ENCODE peak calls at places on chromosomes 3 and 15, in nine cellular contexts. Q is CD4-positive, alpha-beta memory T cell; J is suprapubic skin; H is adipocyte; L is fibroblast of pulmonary artery; T is CD8-positive, alpha-beta T cell; I is choroid plexus epithelial cell; G is WERI-Rb-1; D is fibroblast of lung. A is an unnamed sample.

GRCh38 chr15:73078722-73079121 is 26.5 kb downstream of the NEO1 start:
- DNase-seq in Q (no peak), J (no peak), H (peak; percentile 71), L (peak; percentile 91), T (no peak), I (peak; percentile 80), G (no peak), D (peak; percentile 80), A (no peak)

GRCh38 chr3:175222356-175222755 is 363.2 kb downstream of the NAALADL2 start:
- DNase-seq in Q (no peak), J (no peak), H (no peak), L (no peak), T (no peak), I (no peak), G (no peak), D (no peak), A (no peak)

GRCh38 chr3:21486381-21486935 is 264.6 kb downstream of the ZNF385D start:
- DNase-seq in Q (no peak), J (no peak), H (peak; percentile 21), L (no peak), T (no peak), I (no peak), G (no peak), D (peak; percentile 63), A (no peak)

GRCh38 chr15:81087121-81087520 is 46.9 kb upstream of the CFAP161 start:
- DNase-seq in Q (no peak), J (no peak), H (peak; percentile 69), L (peak; percentile 25), T (no peak), I (peak; percentile 37), G (no peak), D (peak; percentile 32), A (no peak)

GRCh38 chr15:101288905-101289513 is 6.0 kb downstream of the SNRPA1 start:
- DNase-seq in Q (peak; percentile 67), J (no peak), H (peak; percentile 78), L (peak; percentile 74), T (no peak), I (peak; percentile 73), G (no peak), D (peak; percentile 66), A (no peak)

GRCh38 chr15:58923696-58924300 is 9.7 kb downstream of the SLTM start:
- DNase-seq in Q (no peak), J (no peak), H (no peak), L (no peak), T (no peak), I (no peak), G (no peak), D (no peak), A (no peak)

GRCh38 chr3:72375237-72376154 is 472.7 kb downstream of the SHQ1 start:
- DNase-seq in Q (peak; percentile 33), J (no peak), H (no peak), L (no peak), T (no peak), I (no peak), G (no peak), D (no peak), A (no peak)

GRCh38 chr3:129486057-129487035 is 42.1 kb upstream of the RHO start:
- DNase-seq in Q (no peak), J (peak; percentile 62), H (peak; percentile 84), L (peak; percentile 89), T (no peak), I (peak; percentile 89), G (no peak), D (peak; percentile 95), A (peak; percentile 7)

GRCh38 chr3:192494176-192494575 is 233.2 kb downstream of the FGF12 start:
- DNase-seq in Q (no peak), J (no peak), H (no peak), L (peak; percentile 40), T (no peak), I (no peak), G (no peak), D (no peak), A (no peak)

GRCh38 chr3:48588230-48588629 is 6.9 kb downstream of the COL7A1 start:
- DNase-seq in Q (no peak), J (no peak), H (no peak), L (no peak), T (no peak), I (no peak), G (no peak), D (no peak), A (no peak)

GRCh38 chr3:46693897-46694235 is 387 bp upstream of the ALS2CL start:
- DNase-seq in Q (peak; percentile 52), J (no peak), H (no peak), L (no peak), T (peak; percentile 62), I (no peak), G (no peak), D (no peak), A (no peak)

GRCh38 chr3:124951511-124952390 is 17.2 kb upstream of the MUC13 start:
- DNase-seq in Q (no peak), J (no peak), H (no peak), L (peak; percentile 60), T (no peak), I (no peak), G (no peak), D (peak; percentile 71), A (no peak)

GRCh38 chr15:51190424-51191068 is 95.8 kb upstream of the TNFAIP8L3 start:
- DNase-seq in Q (no peak), J (no peak), H (no peak), L (no peak), T (no peak), I (no peak), G (no peak), D (no peak), A (no peak)

GRCh38 chr3:48418140-48418539 is 11.7 kb downstream of the PLXNB1 start:
- DNase-seq in Q (no peak), J (no peak), H (no peak), L (no peak), T (no peak), I (no peak), G (no peak), D (no peak), A (no peak)

GRCh38 chr15:80970018-80970657 is 19.5 kb downstream of the MESD start:
- DNase-seq in Q (peak; percentile 64), J (no peak), H (peak; percentile 89), L (peak; percentile 75), T (peak; percentile 36), I (peak; percentile 74), G (peak; percentile 53), D (peak; percentile 70), A (no peak)

DNA sequence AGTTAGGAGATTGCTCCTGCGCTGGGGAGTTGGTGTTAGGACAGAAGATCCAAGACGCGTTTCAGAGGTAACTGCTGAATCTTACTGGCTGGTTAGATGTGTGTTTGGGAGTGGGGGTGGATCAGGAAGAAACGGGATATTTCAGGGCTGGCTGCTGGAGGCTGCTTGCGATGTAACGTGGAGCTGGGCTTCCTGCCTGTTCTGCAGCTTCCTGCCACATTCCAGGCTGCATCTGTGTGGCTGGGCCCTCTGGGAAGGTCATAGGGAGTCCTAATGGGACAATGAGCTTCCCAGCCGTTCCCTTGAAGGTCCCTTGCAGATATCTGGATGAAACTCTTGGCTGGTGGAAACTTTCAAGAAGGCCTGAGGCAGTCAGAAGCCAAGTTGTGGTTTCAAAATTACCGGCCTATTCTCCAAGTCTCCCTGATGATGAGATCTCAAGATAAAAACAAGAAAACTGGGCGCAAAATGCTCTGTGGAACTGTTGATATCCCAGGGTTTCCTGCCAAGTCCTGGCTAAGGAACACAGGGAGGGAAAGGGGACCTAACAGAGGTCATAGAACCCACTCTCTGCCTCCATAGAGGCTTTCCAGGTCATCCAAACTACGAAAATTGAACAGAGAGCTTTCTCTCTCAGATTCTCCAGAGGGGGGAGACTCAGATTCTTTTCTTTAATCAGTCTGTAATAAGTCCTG is 67.0 kb downstream of the NOX5 start:
- DNase-seq in Q (no peak), J (no peak), H (peak; percentile 61), L (peak; percentile 90), T (no peak), I (peak; percentile 53), G (no peak), D (peak; percentile 40), A (no peak)
- H3K4me3 ChIP-seq in Q (no peak overlapping the region), J (no peak overlapping the region), H (peak overlapping the region; percentile 52), L (peak overlapping the region; percentile 13), T (no peak overlapping the region), I (peak overlapping the region; percentile 26), G (no peak overlapping the region), D (peak overlapping the region; percentile 9), A (no peak overlapping the region)

DNA sequence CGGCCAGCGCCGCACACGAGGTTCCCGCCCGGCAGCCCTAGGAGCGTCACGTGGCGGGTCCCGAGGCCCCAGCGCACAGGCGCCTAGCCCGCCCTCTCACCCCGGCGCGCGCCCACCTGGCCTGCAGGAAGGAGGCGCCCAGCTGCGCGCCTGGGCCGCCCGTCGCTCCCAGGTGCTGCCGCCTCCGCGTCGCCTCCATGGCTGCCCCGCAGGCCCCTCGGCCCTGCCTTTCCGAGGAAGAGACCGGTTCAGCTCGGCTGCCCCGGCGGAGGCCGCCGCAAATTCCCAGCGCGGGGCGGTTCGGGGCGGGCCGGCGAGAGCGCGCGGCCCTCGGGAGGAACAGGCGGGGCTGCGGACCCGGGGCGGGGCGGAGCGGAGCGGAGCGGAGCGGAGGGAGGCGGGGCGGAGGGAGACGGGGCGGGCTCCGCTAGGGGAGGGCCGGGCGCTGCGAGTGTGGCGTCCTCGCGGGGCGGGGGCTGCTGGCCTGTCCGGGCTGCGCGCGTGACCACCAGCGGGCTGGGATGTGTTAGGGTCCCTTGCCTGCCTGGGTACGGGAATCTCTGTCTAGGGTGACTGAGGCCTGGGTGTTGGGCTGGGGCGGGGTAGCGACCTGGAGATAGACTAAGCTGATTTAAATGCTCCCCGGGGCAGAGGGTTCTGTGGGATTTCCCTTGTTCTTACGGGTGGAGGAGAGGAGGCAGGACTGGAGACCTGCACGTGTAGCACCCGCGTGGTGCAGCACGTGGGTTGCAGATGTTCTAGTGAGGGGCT is at the start of gene CLN6:
- DNase-seq in Q (peak; percentile 84), J (peak; percentile 88), H (peak; percentile 94), L (peak; percentile 77), T (peak; percentile 85), I (peak; percentile 86), G (peak; percentile 81), D (peak; percentile 76), A (peak; percentile 48)
- H3K4me3 ChIP-seq in Q (peak within 1 kb of the TSS; percentile 78), J (peak within 1 kb of the TSS; percentile 98), H (peak within 1 kb of the TSS; percentile 88), L (peak within 1 kb of the TSS; percentile 81), T (peak within 1 kb of the TSS; percentile 90), I (peak within 1 kb of the TSS; percentile 77), G (peak within 1 kb of the TSS; percentile 87), D (peak within 1 kb of the TSS; percentile 86), A (peak within 1 kb of the TSS; percentile 99)

DNA sequence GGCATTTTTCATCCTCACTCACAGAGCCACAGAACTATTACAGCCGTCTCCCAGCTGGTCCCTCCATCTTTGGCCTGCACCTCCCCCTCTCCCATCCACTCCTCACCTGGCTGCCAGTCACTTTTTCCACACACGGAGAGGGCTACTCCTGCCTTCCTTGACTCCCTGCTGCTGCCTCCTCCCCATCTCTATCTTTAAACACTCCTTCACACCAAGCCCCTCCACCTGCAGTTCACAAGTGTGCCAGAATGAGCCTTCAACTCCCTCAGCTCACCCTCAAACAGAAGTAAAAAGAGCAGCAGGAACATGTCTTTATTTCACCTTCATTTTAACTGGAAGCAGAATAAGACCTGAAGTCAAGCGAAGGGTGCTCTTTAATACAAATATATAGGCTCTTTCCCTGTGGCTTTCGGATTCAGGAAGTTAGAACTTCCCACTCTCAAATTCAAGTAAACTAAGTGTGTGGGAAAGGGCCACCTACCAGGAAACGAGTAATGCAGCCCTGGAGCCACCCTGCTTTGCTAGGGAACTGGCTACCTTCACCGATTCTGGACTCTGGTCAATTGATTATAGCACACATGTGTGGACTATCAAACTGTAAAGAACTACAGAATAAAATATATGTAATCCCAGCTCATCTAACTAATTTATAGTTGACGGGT is 116.6 kb downstream of the SENP2 start:
- DNase-seq in Q (no peak), J (no peak), H (no peak), L (no peak), T (no peak), I (no peak), G (no peak), D (no peak), A (no peak)
- H3K4me3 ChIP-seq in Q (no peak overlapping the region), J (no peak overlapping the region), H (no peak overlapping the region), L (no peak overlapping the region), T (no peak overlapping the region), I (no peak overlapping the region), G (no peak overlapping the region), D (no peak overlapping the region), A (no peak overlapping the region)

GRCh38 chr15:40162552-40162951 is 1.7 kb downstream of the BUB1B start:
- DNase-seq in Q (no peak), J (no peak), H (no peak), L (no peak), T (no peak), I (no peak), G (no peak), D (no peak), A (no peak)
- H3K4me3 ChIP-seq in Q (no peak overlapping the region), J (no peak overlapping the region), H (no peak overlapping the region), L (peak overlapping the region; percentile 96), T (no peak overlapping the region), I (no peak overlapping the region), G (peak overlapping the region; percentile 75), D (peak overlapping the region; percentile 87), A (peak overlapping the region; percentile 91)

A was measured in GM12878.